ENCODE peak calls at places on chromosome 18, in nine cellular contexts. One of them, this sample, is unnamed.

GRCh38 chr18:35695384-35695783 is 113.8 kb downstream of the GALNT1 start:
- DNase-seq in Calu3: no peak
- DNase-seq in A172: no peak
- DNase-seq in T-helper 9 cell: no peak
- DNase-seq in stimulated activated CD4-positive, alpha-beta T cell treated with anti-CD3 and anti-CD28 coated beads, Interleukin-1b, Interleukin-23, amount 100 ng/mL, for 24 hours: no peak
- DNase-seq in CD4-positive, alpha-beta T cell: no peak
- DNase-seq in epithelial cell of esophagus: no peak
- DNase-seq in activated naive CD4-positive, alpha-beta T cell: no peak
- DNase-seq in HCT116: no peak
- DNase-seq in this sample: no peak

GRCh38 chr18:78448106-78448505 is 531.5 kb upstream of the SALL3 start:
- DNase-seq in A172: no peak
- DNase-seq in activated naive CD4-positive, alpha-beta T cell: no peak
- DNase-seq in HCT116: no peak
- DNase-seq in stimulated activated CD4-positive, alpha-beta T cell treated with anti-CD3 and anti-CD28 coated beads, Interleukin-1b, Interleukin-23, amount 100 ng/mL, for 24 hours: no peak
- DNase-seq in T-helper 9 cell: no peak
- DNase-seq in CD4-positive, alpha-beta T cell: no peak
- DNase-seq in Calu3: no peak
- DNase-seq in epithelial cell of esophagus: no peak
- DNase-seq in this sample: no peak

GRCh38 chr18:28176933-28177827 is at the start of gene CDH2:
- DNase-seq in epithelial cell of esophagus: peak
- DNase-seq in T-helper 9 cell: no peak
- DNase-seq in activated naive CD4-positive, alpha-beta T cell: no peak
- DNase-seq in A172: peak
- DNase-seq in stimulated activated CD4-positive, alpha-beta T cell treated with anti-CD3 and anti-CD28 coated beads, Interleukin-1b, Interleukin-23, amount 100 ng/mL, for 24 hours: no peak
- DNase-seq in HCT116: no peak
- DNase-seq in CD4-positive, alpha-beta T cell: no peak
- DNase-seq in Calu3: no peak
- DNase-seq in this sample: no peak

GRCh38 chr18:48922801-48923730 is 27.7 kb downstream of the SMAD7 start:
- DNase-seq in Calu3: no peak
- DNase-seq in HCT116: no peak
- DNase-seq in T-helper 9 cell: no peak
- DNase-seq in epithelial cell of esophagus: peak
- DNase-seq in stimulated activated CD4-positive, alpha-beta T cell treated with anti-CD3 and anti-CD28 coated beads, Interleukin-1b, Interleukin-23, amount 100 ng/mL, for 24 hours: no peak
- DNase-seq in CD4-positive, alpha-beta T cell: no peak
- DNase-seq in activated naive CD4-positive, alpha-beta T cell: no peak
- DNase-seq in A172: peak
- DNase-seq in this sample: no peak

GRCh38 chr18:58730618-58731017 is 59.4 kb downstream of the MALT1 start:
- DNase-seq in HCT116: no peak
- DNase-seq in epithelial cell of esophagus: no peak
- DNase-seq in T-helper 9 cell: no peak
- DNase-seq in A172: no peak
- DNase-seq in CD4-positive, alpha-beta T cell: no peak
- DNase-seq in stimulated activated CD4-positive, alpha-beta T cell treated with anti-CD3 and anti-CD28 coated beads, Interleukin-1b, Interleukin-23, amount 100 ng/mL, for 24 hours: no peak
- DNase-seq in activated naive CD4-positive, alpha-beta T cell: no peak
- DNase-seq in Calu3: no peak
- DNase-seq in this sample: no peak

GRCh38 chr18:50401888-50402287 is 27.0 kb downstream of the SKA1 start:
- DNase-seq in activated naive CD4-positive, alpha-beta T cell: no peak
- DNase-seq in epithelial cell of esophagus: peak
- DNase-seq in HCT116: no peak
- DNase-seq in CD4-positive, alpha-beta T cell: no peak
- DNase-seq in A172: no peak
- DNase-seq in T-helper 9 cell: no peak
- DNase-seq in Calu3: peak
- DNase-seq in stimulated activated CD4-positive, alpha-beta T cell treated with anti-CD3 and anti-CD28 coated beads, Interleukin-1b, Interleukin-23, amount 100 ng/mL, for 24 hours: no peak
- DNase-seq in this sample: peak

GRCh38 chr18:75132068-75132467 is 76.9 kb downstream of the PTGR3 start:
- DNase-seq in stimulated activated CD4-positive, alpha-beta T cell treated with anti-CD3 and anti-CD28 coated beads, Interleukin-1b, Interleukin-23, amount 100 ng/mL, for 24 hours: no peak
- DNase-seq in CD4-positive, alpha-beta T cell: no peak
- DNase-seq in epithelial cell of esophagus: no peak
- DNase-seq in HCT116: no peak
- DNase-seq in Calu3: no peak
- DNase-seq in T-helper 9 cell: no peak
- DNase-seq in A172: no peak
- DNase-seq in activated naive CD4-positive, alpha-beta T cell: no peak
- DNase-seq in this sample: no peak

GRCh38 chr18:69557246-69557781 is 156.6 kb downstream of the DOK6 start:
- DNase-seq in CD4-positive, alpha-beta T cell: no peak
- DNase-seq in activated naive CD4-positive, alpha-beta T cell: no peak
- DNase-seq in A172: no peak
- DNase-seq in HCT116: no peak
- DNase-seq in epithelial cell of esophagus: no peak
- DNase-seq in stimulated activated CD4-positive, alpha-beta T cell treated with anti-CD3 and anti-CD28 coated beads, Interleukin-1b, Interleukin-23, amount 100 ng/mL, for 24 hours: no peak
- DNase-seq in Calu3: no peak
- DNase-seq in T-helper 9 cell: no peak
- DNase-seq in this sample: no peak

GRCh38 chr18:37962316-37962966 is 396.8 kb upstream of the CELF4 start:
- DNase-seq in T-helper 9 cell: no peak
- DNase-seq in activated naive CD4-positive, alpha-beta T cell: no peak
- DNase-seq in stimulated activated CD4-positive, alpha-beta T cell treated with anti-CD3 and anti-CD28 coated beads, Interleukin-1b, Interleukin-23, amount 100 ng/mL, for 24 hours: no peak
- DNase-seq in A172: no peak
- DNase-seq in epithelial cell of esophagus: no peak
- DNase-seq in Calu3: no peak
- DNase-seq in CD4-positive, alpha-beta T cell: no peak
- DNase-seq in HCT116: no peak
- DNase-seq in this sample: no peak

GRCh38 chr18:60555629-60556028 is 183.1 kb upstream of the MC4R start:
- DNase-seq in activated naive CD4-positive, alpha-beta T cell: no peak
- DNase-seq in A172: no peak
- DNase-seq in T-helper 9 cell: no peak
- DNase-seq in CD4-positive, alpha-beta T cell: no peak
- DNase-seq in HCT116: no peak
- DNase-seq in stimulated activated CD4-positive, alpha-beta T cell treated with anti-CD3 and anti-CD28 coated beads, Interleukin-1b, Interleukin-23, amount 100 ng/mL, for 24 hours: no peak
- DNase-seq in epithelial cell of esophagus: no peak
- DNase-seq in Calu3: no peak
- DNase-seq in this sample: no peak

GRCh38 chr18:58998421-58999203 is 133.9 kb downstream of the ZNF532 start:
- DNase-seq in activated naive CD4-positive, alpha-beta T cell: no peak
- DNase-seq in A172: peak
- DNase-seq in HCT116: no peak
- DNase-seq in T-helper 9 cell: no peak
- DNase-seq in epithelial cell of esophagus: peak
- DNase-seq in Calu3: no peak
- DNase-seq in stimulated activated CD4-positive, alpha-beta T cell treated with anti-CD3 and anti-CD28 coated beads, Interleukin-1b, Interleukin-23, amount 100 ng/mL, for 24 hours: no peak
- DNase-seq in CD4-positive, alpha-beta T cell: no peak
- DNase-seq in this sample: no peak

GRCh38 chr18:46422552-46423055 is 234.4 kb downstream of the LOXHD1 start:
- DNase-seq in Calu3: no peak
- DNase-seq in CD4-positive, alpha-beta T cell: no peak
- DNase-seq in epithelial cell of esophagus: no peak
- DNase-seq in stimulated activated CD4-positive, alpha-beta T cell treated with anti-CD3 and anti-CD28 coated beads, Interleukin-1b, Interleukin-23, amount 100 ng/mL, for 24 hours: no peak
- DNase-seq in T-helper 9 cell: no peak
- DNase-seq in A172: no peak
- DNase-seq in activated naive CD4-positive, alpha-beta T cell: no peak
- DNase-seq in HCT116: no peak
- DNase-seq in this sample: no peak

GRCh38 chr18:5466256-5466655 is 77.5 kb downstream of the EPB41L3 start:
- DNase-seq in CD4-positive, alpha-beta T cell: no peak
- DNase-seq in T-helper 9 cell: no peak
- DNase-seq in HCT116: no peak
- DNase-seq in A172: no peak
- DNase-seq in epithelial cell of esophagus: no peak
- DNase-seq in stimulated activated CD4-positive, alpha-beta T cell treated with anti-CD3 and anti-CD28 coated beads, Interleukin-1b, Interleukin-23, amount 100 ng/mL, for 24 hours: no peak
- DNase-seq in activated naive CD4-positive, alpha-beta T cell: no peak
- DNase-seq in Calu3: no peak
- DNase-seq in this sample: peak

GRCh38 chr18:72830109-72830508 is 37.7 kb downstream of the NETO1 start:
- DNase-seq in stimulated activated CD4-positive, alpha-beta T cell treated with anti-CD3 and anti-CD28 coated beads, Interleukin-1b, Interleukin-23, amount 100 ng/mL, for 24 hours: no peak
- DNase-seq in HCT116: no peak
- DNase-seq in CD4-positive, alpha-beta T cell: no peak
- DNase-seq in T-helper 9 cell: no peak
- DNase-seq in activated naive CD4-positive, alpha-beta T cell: no peak
- DNase-seq in epithelial cell of esophagus: peak
- DNase-seq in Calu3: peak
- DNase-seq in A172: no peak
- DNase-seq in this sample: peak

GRCh38 chr18:76557026-76557575 is 62.1 kb upstream of the ZNF516 start:
- DNase-seq in stimulated activated CD4-positive, alpha-beta T cell treated with anti-CD3 and anti-CD28 coated beads, Interleukin-1b, Interleukin-23, amount 100 ng/mL, for 24 hours: no peak
- DNase-seq in Calu3: no peak
- DNase-seq in CD4-positive, alpha-beta T cell: no peak
- DNase-seq in HCT116: no peak
- DNase-seq in A172: no peak
- DNase-seq in T-helper 9 cell: no peak
- DNase-seq in epithelial cell of esophagus: no peak
- DNase-seq in activated naive CD4-positive, alpha-beta T cell: no peak
- DNase-seq in this sample: no peak

GRCh38 chr18:71994273-71994672 is 549.9 kb downstream of the CBLN2 start:
- DNase-seq in activated naive CD4-positive, alpha-beta T cell: no peak
- DNase-seq in HCT116: no peak
- DNase-seq in stimulated activated CD4-positive, alpha-beta T cell treated with anti-CD3 and anti-CD28 coated beads, Interleukin-1b, Interleukin-23, amount 100 ng/mL, for 24 hours: no peak
- DNase-seq in Calu3: no peak
- DNase-seq in T-helper 9 cell: no peak
- DNase-seq in A172: no peak
- DNase-seq in epithelial cell of esophagus: no peak
- DNase-seq in CD4-positive, alpha-beta T cell: no peak
- DNase-seq in this sample: no peak

GRCh38 chr18:68024716-68025115 is 508.2 kb upstream of the DSEL start:
- DNase-seq in HCT116: no peak
- DNase-seq in T-helper 9 cell: no peak
- DNase-seq in activated naive CD4-positive, alpha-beta T cell: no peak
- DNase-seq in CD4-positive, alpha-beta T cell: no peak
- DNase-seq in stimulated activated CD4-positive, alpha-beta T cell treated with anti-CD3 and anti-CD28 coated beads, Interleukin-1b, Interleukin-23, amount 100 ng/mL, for 24 hours: no peak
- DNase-seq in epithelial cell of esophagus: no peak
- DNase-seq in A172: no peak
- DNase-seq in Calu3: no peak
- DNase-seq in this sample: no peak

GRCh38 chr18:13379930-13380665 is 161.5 kb downstream of the LDLRAD4 start:
- DNase-seq in activated naive CD4-positive, alpha-beta T cell: no peak
- DNase-seq in stimulated activated CD4-positive, alpha-beta T cell treated with anti-CD3 and anti-CD28 coated beads, Interleukin-1b, Interleukin-23, amount 100 ng/mL, for 24 hours: no peak
- DNase-seq in HCT116: no peak
- DNase-seq in T-helper 9 cell: no peak
- DNase-seq in epithelial cell of esophagus: no peak
- DNase-seq in Calu3: no peak
- DNase-seq in CD4-positive, alpha-beta T cell: no peak
- DNase-seq in A172: no peak
- DNase-seq in this sample: no peak

GRCh38 chr18:23784811-23785245 is 95.6 kb downstream of the LAMA3 start:
- DNase-seq in activated naive CD4-positive, alpha-beta T cell: no peak
- DNase-seq in HCT116: no peak
- DNase-seq in T-helper 9 cell: no peak
- DNase-seq in epithelial cell of esophagus: peak
- DNase-seq in Calu3: peak
- DNase-seq in A172: peak
- DNase-seq in stimulated activated CD4-positive, alpha-beta T cell treated with anti-CD3 and anti-CD28 coated beads, Interleukin-1b, Interleukin-23, amount 100 ng/mL, for 24 hours: no peak
- DNase-seq in CD4-positive, alpha-beta T cell: no peak
- DNase-seq in this sample: no peak

GRCh38 chr18:28136071-28136470 is 40.9 kb downstream of the CDH2 start:
- DNase-seq in CD4-positive, alpha-beta T cell: no peak
- DNase-seq in stimulated activated CD4-positive, alpha-beta T cell treated with anti-CD3 and anti-CD28 coated beads, Interleukin-1b, Interleukin-23, amount 100 ng/mL, for 24 hours: no peak
- DNase-seq in epithelial cell of esophagus: no peak
- DNase-seq in T-helper 9 cell: no peak
- DNase-seq in activated naive CD4-positive, alpha-beta T cell: no peak
- DNase-seq in Calu3: no peak
- DNase-seq in HCT116: no peak
- DNase-seq in A172: peak
- DNase-seq in this sample: no peak

GRCh38 chr18:59657012-59657411 is 40.2 kb downstream of the CCBE1 start:
- DNase-seq in CD4-positive, alpha-beta T cell: no peak
- DNase-seq in stimulated activated CD4-positive, alpha-beta T cell treated with anti-CD3 and anti-CD28 coated beads, Interleukin-1b, Interleukin-23, amount 100 ng/mL, for 24 hours: no peak
- DNase-seq in HCT116: no peak
- DNase-seq in T-helper 9 cell: no peak
- DNase-seq in epithelial cell of esophagus: no peak
- DNase-seq in A172: no peak
- DNase-seq in activated naive CD4-positive, alpha-beta T cell: no peak
- DNase-seq in Calu3: no peak
- DNase-seq in this sample: no peak

GRCh38 chr18:64165906-64166305 is 17.0 kb upstream of the LINC00305 start:
- DNase-seq in CD4-positive, alpha-beta T cell: no peak
- DNase-seq in stimulated activated CD4-positive, alpha-beta T cell treated with anti-CD3 and anti-CD28 coated beads, Interleukin-1b, Interleukin-23, amount 100 ng/mL, for 24 hours: no peak
- DNase-seq in A172: peak
- DNase-seq in activated naive CD4-positive, alpha-beta T cell: no peak
- DNase-seq in T-helper 9 cell: no peak
- DNase-seq in HCT116: no peak
- DNase-seq in epithelial cell of esophagus: peak
- DNase-seq in Calu3: no peak
- DNase-seq in this sample: no peak